ENCODE peak calls at places on chromosome 14, in eight cellular contexts. I, W, O, Q, H, X, S and K are unnamed samples.

GRCh38 chr14:57038689-57039088 is 228.4 kb upstream of the OTX2 start:
- DNase-seq in X (no peak), Q (no peak), S (no peak), I (no peak), H (no peak), O (no peak), W (no peak), K (no peak)

GRCh38 chr14:38080696-38081095 is 127.0 kb upstream of the SSTR1 start:
- DNase-seq in H (no peak), I (no peak), O (no peak), X (no peak), Q (no peak), S (no peak), W (no peak), K (no peak)

GRCh38 chr14:57487771-57488170 is 5.9 kb downstream of the CCDC198 start:
- DNase-seq in O (no peak), S (peak), I (no peak), W (no peak), X (no peak), H (no peak), Q (no peak), K (no peak)

GRCh38 chr14:94307410-94307992 is 14.4 kb upstream of the SERPINA10 start:
- DNase-seq in I (no peak), O (no peak), S (peak), X (no peak), Q (no peak), H (no peak), W (no peak), K (no peak)

GRCh38 chr14:104322531-104323466 is 184.4 kb downstream of the KIF26A start:
- DNase-seq in X (no peak), S (no peak), I (no peak), O (peak), W (no peak), H (peak), Q (no peak), K (no peak)

GRCh38 chr14:58747181-58747580 is 109.4 kb downstream of the DACT1 start:
- DNase-seq in W (peak), O (no peak), Q (peak), I (peak), H (no peak), S (peak), X (peak), K (peak)

GRCh38 chr14:77498984-77499527 is 440 bp upstream of the ISM2 start:
- DNase-seq in S (no peak), H (peak), O (no peak), Q (no peak), W (no peak), X (no peak), I (no peak), K (no peak)

GRCh38 chr14:71539660-71540285 is 392.5 kb upstream of the RGS6 start:
- DNase-seq in O (no peak), H (no peak), W (no peak), X (no peak), S (no peak), Q (no peak), I (no peak), K (no peak)

GRCh38 chr14:104597576-104597975 is 7.0 kb downstream of the TMEM179 start:
- DNase-seq in X (no peak), I (no peak), Q (no peak), W (no peak), O (no peak), H (no peak), S (no peak), K (no peak)

GRCh38 chr14:67457782-67458181 is 30.7 kb downstream of the TMEM229B start:
- DNase-seq in W (no peak), I (no peak), O (no peak), H (peak), S (no peak), X (no peak), Q (no peak), K (no peak)

GRCh38 chr14:89085154-89086059 is 261.0 kb downstream of the TTC8 start:
- DNase-seq in X (no peak), S (peak), W (no peak), O (no peak), H (no peak), I (peak), Q (no peak), K (no peak)

GRCh38 chr14:36975834-36976233 is 196.6 kb downstream of the SLC25A21 start:
- DNase-seq in H (no peak), I (no peak), W (no peak), S (peak), X (peak), Q (no peak), O (no peak), K (no peak)

DNA sequence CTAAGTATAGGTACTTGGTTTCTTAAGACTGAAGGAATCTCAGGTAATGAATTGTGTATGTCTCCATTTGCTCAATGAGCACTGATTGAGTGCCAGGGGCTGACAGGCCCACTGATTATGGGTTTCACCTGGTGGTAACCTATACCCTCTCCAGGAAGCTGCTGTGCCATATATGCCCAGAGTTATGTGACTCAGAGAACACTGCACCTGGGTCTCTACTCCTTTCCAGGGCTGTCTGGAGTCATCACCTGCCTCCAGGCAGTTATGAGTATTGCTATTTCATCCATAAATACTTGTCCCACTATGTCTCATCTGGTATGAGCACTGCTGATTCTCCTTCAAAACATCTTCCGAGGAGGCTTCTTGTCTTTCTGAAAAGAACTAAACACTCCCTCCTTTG is 692.9 kb downstream of the BCL11B start:
- DNase-seq in Q (no peak), O (no peak), I (no peak), H (no peak), S (no peak), X (no peak), W (no peak), K (no peak)
- TF ChIP-seq CTCF in Q (no peak), O (no peak), I (no peak), H (no peak), S (no peak), X (no peak), W (no peak), K (no peak)

DNA sequence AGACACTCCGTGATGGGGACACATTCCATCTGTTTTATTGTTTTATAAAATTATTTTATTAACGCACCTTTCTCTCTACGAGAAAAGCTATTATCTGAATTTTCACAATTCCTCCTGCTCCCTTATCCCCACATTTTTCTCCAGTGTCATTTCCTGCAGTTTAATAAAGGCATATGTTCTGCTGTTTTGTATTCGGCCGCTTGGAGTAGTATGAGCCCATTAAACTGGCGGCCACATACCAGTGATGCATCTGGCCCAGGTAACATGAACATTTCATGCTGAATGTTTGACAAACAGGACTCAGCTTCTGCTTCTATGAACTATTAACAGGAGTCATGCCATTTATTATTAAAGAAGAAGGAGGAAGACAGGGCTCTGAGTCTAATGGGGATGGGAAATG is 511.0 kb downstream of the TMEM121 start:
- DNase-seq in X (no peak), I (no peak), H (no peak), W (no peak), O (no peak), S (no peak), Q (no peak), K (no peak)
- TF ChIP-seq CTCF in X (no peak), I (no peak), H (no peak), W (no peak), O (no peak), S (no peak), Q (no peak), K (no peak)

DNA sequence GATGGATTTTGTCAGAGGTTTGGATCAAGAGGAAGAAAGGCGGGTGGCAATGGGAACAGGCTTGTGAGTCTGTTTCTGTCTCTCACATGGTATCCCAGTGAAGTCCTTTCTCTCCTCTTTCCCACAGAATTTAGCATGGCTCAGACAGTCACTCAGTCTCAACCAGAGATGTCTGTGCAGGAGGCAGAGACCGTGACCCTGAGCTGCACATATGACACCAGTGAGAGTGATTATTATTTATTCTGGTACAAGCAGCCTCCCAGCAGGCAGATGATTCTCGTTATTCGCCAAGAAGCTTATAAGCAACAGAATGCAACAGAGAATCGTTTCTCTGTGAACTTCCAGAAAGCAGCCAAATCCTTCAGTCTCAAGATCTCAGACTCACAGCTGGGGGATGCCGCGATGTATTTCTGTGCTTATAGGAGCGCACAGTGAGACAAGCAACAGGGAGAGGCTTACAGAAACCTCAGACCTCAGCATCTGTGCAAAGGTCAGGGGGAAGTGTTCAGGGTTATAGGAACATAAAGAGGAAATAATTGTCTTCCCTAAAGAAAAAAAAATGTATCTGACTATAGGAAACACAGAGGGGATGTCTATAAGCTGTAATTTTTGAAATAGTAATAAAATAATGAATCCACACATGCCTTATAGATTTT is 307.6 kb downstream of the DAD1 start:
- DNase-seq in W (no peak), I (no peak), O (no peak), H (no peak), Q (no peak), S (no peak), X (no peak), K (no peak)
- TF ChIP-seq CTCF in W (no peak), I (no peak), O (no peak), H (no peak), Q (no peak), S (no peak), X (no peak), K (no peak)

GRCh38 chr14:73612339-73613045 is at the start of gene ACOT6:
- DNase-seq in X (peak), S (peak), H (peak), Q (peak), W (peak), O (no peak), I (peak), K (peak)
- TF ChIP-seq CTCF in X (no peak), S (no peak), H (no peak), Q (no peak), W (no peak), O (no peak), I (peak), K (no peak)

GRCh38 chr14:63551338-63551737 is 8.2 kb upstream of the PPP2R5E start:
- DNase-seq in S (peak), Q (no peak), X (no peak), I (no peak), W (no peak), O (no peak), H (no peak), K (no peak)
- TF ChIP-seq CTCF in S (no peak), Q (no peak), X (no peak), I (no peak), W (no peak), O (no peak), H (no peak), K (no peak)

GRCh38 chr14:91983571-91983970 is 36.1 kb upstream of the FBLN5 start:
- DNase-seq in O (no peak), W (no peak), H (no peak), S (peak), Q (no peak), X (no peak), I (no peak), K (no peak)

GRCh38 chr14:91985521-91986255 is 38.2 kb upstream of the FBLN5 start:
- DNase-seq in O (no peak), X (peak), I (peak), S (peak), Q (peak), W (peak), H (no peak), K (no peak)

GRCh38 chr14:91985008-91985407 is 37.5 kb upstream of the FBLN5 start:
- DNase-seq in X (peak), O (no peak), S (peak), I (no peak), W (no peak), Q (no peak), H (no peak), K (no peak)

GRCh38 chr14:91987192-91987591 is 39.7 kb upstream of the FBLN5 start:
- DNase-seq in X (no peak), H (no peak), I (no peak), W (no peak), S (peak), Q (peak), O (no peak), K (no peak)
- TF ChIP-seq CTCF in X (no peak), H (no peak), I (no peak), W (no peak), S (no peak), Q (no peak), O (no peak), K (no peak)

GRCh38 chr14:28613526-28613925 is 153.1 kb upstream of the FOXG1 start:
- DNase-seq in I (no peak), O (no peak), S (no peak), X (no peak), Q (no peak), W (no peak), H (no peak), K (no peak)

GRCh38 chr14:28612414-28612813 is 154.2 kb upstream of the FOXG1 start:
- DNase-seq in I (no peak), S (no peak), O (no peak), H (no peak), X (no peak), W (no peak), Q (no peak), K (no peak)

GRCh38 chr14:28608438-28608837 is 158.1 kb upstream of the FOXG1 start:
- DNase-seq in H (no peak), Q (no peak), O (no peak), W (no peak), X (no peak), I (no peak), S (peak), K (no peak)

GRCh38 chr14:28603606-28604005 is 163.0 kb upstream of the FOXG1 start:
- DNase-seq in I (no peak), X (peak), H (no peak), S (peak), O (no peak), W (no peak), Q (no peak), K (no peak)

GRCh38 chr14:28609228-28609828 is 157.3 kb upstream of the FOXG1 start:
- DNase-seq in X (peak), I (peak), W (no peak), Q (no peak), H (peak), O (peak), S (peak), K (no peak)
- TF ChIP-seq CTCF in X (peak), I (peak), W (no peak), Q (peak), H (no peak), O (peak), S (peak), K (peak)